ENCODE peak calls at places on chromosomes 3 and 15, in five cellular contexts. U is breast epithelium, H is A549, W is tibial nerve, Y is ovary. G is an unnamed sample. For H3K4me1, the result is how much of the 10 kb centered on the place peaks cover.

GRCh38 chr3:118863731-118864322 is 170.8 kb downstream of the IGSF11 start:
- DNase-seq in Y (no peak), W (no peak), H (no peak), U (no peak), G (no peak)

GRCh38 chr3:141056716-141057115 is 5.6 kb downstream of the SPSB4 start:
- DNase-seq in W (no peak), H (no peak), U (no peak), Y (no peak), G (no peak)

GRCh38 chr3:179694731-179695130 is 41.9 kb downstream of the USP13 start:
- DNase-seq in W (no peak), H (no peak), Y (no peak), U (no peak), G (no peak)

GRCh38 chr15:35857812-35858211 is 311.8 kb upstream of the DPH6 start:
- DNase-seq in U (no peak), W (no peak), Y (no peak), H (no peak), G (no peak)

GRCh38 chr3:33467786-33468185 is 27.6 kb upstream of the UBP1 start:
- DNase-seq in Y (no peak), U (no peak), W (no peak), H (no peak), G (no peak)

GRCh38 chr3:116314476-116314875 is 130.8 kb downstream of the LSAMP start:
- DNase-seq in U (no peak), H (no peak), Y (no peak), W (no peak), G (no peak)

GRCh38 chr3:37243811-37244748 is 69.7 kb upstream of the LRRFIP2 start:
- DNase-seq in W (peak), Y (peak), U (peak), H (peak), G (peak)

GRCh38 chr15:65386886-65387285 is 9.1 kb upstream of the IGDCC3 start:
- DNase-seq in U (no peak), W (no peak), Y (no peak), H (no peak), G (no peak)

GRCh38 chr3:53846134-53846850 is at the start of the genes CHDH and IL17RB:
- DNase-seq in Y (peak), U (peak), H (peak), W (no peak), G (peak)

GRCh38 chr3:8438507-8439079 is 63.0 kb upstream of the LMCD1 start:
- DNase-seq in W (no peak), H (no peak), U (no peak), Y (no peak), G (peak)

GRCh38 chr15:74956648-74957300 is at the start of gene RPP25:
- DNase-seq in W (peak), H (peak), Y (peak), U (peak), G (peak)

GRCh38 chr3:108159865-108160264 is 62.4 kb downstream of the IFT57 start:
- DNase-seq in Y (no peak), W (no peak), U (no peak), H (no peak), G (no peak)

GRCh38 chr15:67359431-67360082 is 105.0 kb downstream of the IQCH start:
- DNase-seq in U (no peak), Y (no peak), W (no peak), H (no peak), G (peak)

GRCh38 chr3:187939891-187940290 is 194.6 kb upstream of the BCL6 start:
- DNase-seq in U (no peak), W (no peak), H (no peak), Y (no peak), G (no peak)

GRCh38 chr15:40229316-40229715 is 9.5 kb upstream of the PAK6 start:
- DNase-seq in H (no peak), Y (no peak), W (no peak), U (no peak), G (no peak)

GRCh38 chr3:127289646-127290575 is 2.1 kb upstream of the PRR20G start:
- DNase-seq in Y (no peak), U (no peak), W (no peak), H (no peak), G (no peak)

GRCh38 chr15:29795610-29796009 is 26.7 kb downstream of the TJP1 start:
- DNase-seq in W (no peak), H (no peak), U (no peak), Y (no peak), G (no peak)

GRCh38 chr3:44058022-44058867 is 183.4 kb upstream of the TOPAZ1 start:
- DNase-seq in Y (no peak), H (no peak), W (no peak), U (no peak), G (no peak)

GRCh38 chr3:70186221-70186620 is 126.2 kb downstream of the MDFIC2 start:
- DNase-seq in Y (no peak), U (no peak), W (no peak), H (no peak), G (no peak)

GRCh38 chr3:18890459-18890858 is 257.9 kb upstream of the KCNH8 start:
- DNase-seq in H (no peak), W (no peak), Y (no peak), U (no peak), G (no peak)

GRCh38 chr3:12188681-12189287 is 30.1 kb upstream of the TIMP4 start:
- DNase-seq in U (no peak), H (no peak), Y (no peak), W (no peak), G (no peak)

GRCh38 chr3:142888099-142888483 is 792 bp downstream of the PCOLCE2 start:
- DNase-seq in H (peak), W (peak), Y (no peak), U (no peak), G (peak)

GRCh38 chr3:115699741-115700140 is 76.4 kb downstream of the GAP43 start:
- DNase-seq in U (no peak), Y (no peak), W (no peak), H (no peak), G (no peak)

GRCh38 chr3:100880072-100880471 is 113.1 kb downstream of the ABI3BP start:
- DNase-seq in Y (no peak), W (no peak), U (no peak), H (no peak), G (no peak)

GRCh38 chr3:148998715-148999413 is 7.5 kb downstream of the GYG1 start:
- DNase-seq in W (no peak), U (no peak), Y (no peak), H (no peak), G (no peak)

GRCh38 chr15:57069423-57069822 is 151.0 kb downstream of the TCF12 start:
- DNase-seq in Y (no peak), H (no peak), U (no peak), W (no peak), G (no peak)

GRCh38 chr3:119376758-119377157 is 82.6 kb downstream of the ARHGAP31 start:
- DNase-seq in U (no peak), H (no peak), W (no peak), Y (no peak), G (no peak)

GRCh38 chr3:171459942-171460225 is 321 bp downstream of the TNIK start:
- DNase-seq in U (no peak), W (no peak), Y (no peak), H (no peak), G (peak)

GRCh38 chr3:112799946-112800345 is 46.7 kb downstream of the CD200R1L start:
- DNase-seq in Y (no peak), W (no peak), H (no peak), U (no peak), G (no peak)

GRCh38 chr3:100709840-100710235 is 544 bp downstream of the TFG start:
- DNase-seq in W (no peak), Y (peak), H (peak), U (no peak), G (peak)

GRCh38 chr3:26293351-26293750 is 329.2 kb upstream of the LRRC3B start:
- DNase-seq in U (no peak), W (no peak), Y (no peak), H (no peak), G (no peak)

GRCh38 chr3:153165211-153165815 is 3.3 kb downstream of the RAP2B start:
- DNase-seq in H (no peak), Y (no peak), W (no peak), U (no peak), G (no peak)

GRCh38 chr3:55912880-55913279 is 425.8 kb upstream of the WNT5A start:
- DNase-seq in Y (no peak), H (no peak), U (no peak), W (no peak), G (no peak)

GRCh38 chr3:14837864-14838263 is 19.1 kb downstream of the FGD5 start:
- DNase-seq in W (no peak), U (no peak), Y (no peak), H (no peak), G (no peak)

GRCh38 chr3:14839236-14839635 is 20.5 kb downstream of the FGD5 start:
- DNase-seq in W (no peak), U (no peak), H (no peak), Y (no peak), G (no peak)

GRCh38 chr3:14836049-14836468 is 17.3 kb downstream of the FGD5 start:
- DNase-seq in W (peak), H (no peak), U (no peak), Y (peak), G (peak)

GRCh38 chr3:14834807-14835466 is 16.2 kb downstream of the FGD5 start:
- DNase-seq in W (no peak), Y (no peak), U (no peak), H (no peak), G (no peak)

GRCh38 chr3:14837188-14837587 is 18.4 kb downstream of the FGD5 start:
- DNase-seq in H (no peak), U (no peak), Y (no peak), W (no peak), G (no peak)
- H3K4me1 ChIP-seq in H (under half), U (under half), Y (under half), W (under half), G (under half)

DNA sequence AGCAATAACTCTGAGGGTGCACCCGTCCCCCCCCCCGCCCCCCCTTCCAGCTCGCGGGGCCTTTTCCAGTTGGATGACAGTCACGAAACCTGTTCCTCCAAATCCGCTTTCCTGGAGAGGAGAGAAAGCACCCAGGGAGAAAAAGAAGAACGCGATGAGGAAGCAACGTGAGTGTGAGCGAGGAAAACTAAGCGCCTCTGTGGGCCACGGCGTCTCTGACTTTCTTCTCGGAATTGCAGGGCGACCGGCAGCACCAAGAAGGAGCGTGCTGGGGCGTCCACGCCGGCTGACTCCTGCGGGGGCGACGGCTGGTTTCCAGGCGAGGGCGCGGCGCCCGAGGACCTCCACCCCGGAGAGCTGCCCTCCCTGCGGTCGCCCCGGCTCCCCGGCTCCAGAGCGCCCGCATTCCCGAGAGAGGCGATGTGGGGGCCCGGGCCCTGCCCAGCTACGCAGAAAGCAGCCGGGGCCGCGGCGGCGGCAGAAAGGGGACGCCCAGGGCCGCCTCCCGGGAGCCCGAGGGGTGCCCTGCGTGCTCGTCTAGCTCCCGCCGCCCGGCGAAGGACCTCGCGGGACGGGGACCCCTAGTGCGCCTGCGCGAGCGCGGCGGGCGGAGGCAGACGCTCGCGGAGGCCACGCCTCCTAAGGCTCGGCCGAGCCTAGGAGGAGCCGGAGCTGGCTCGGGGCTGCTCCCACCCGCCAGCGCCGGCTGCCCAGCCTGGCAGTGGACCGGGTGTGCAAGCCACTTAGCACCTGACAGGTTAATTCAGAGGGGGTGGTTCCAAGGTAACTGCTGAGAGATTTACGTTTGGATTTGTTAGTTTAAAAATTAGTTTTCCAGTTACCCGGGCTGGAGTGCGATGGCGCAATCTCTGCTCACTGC is 15.3 kb upstream of the ADIPOQ start:
- DNase-seq in H (peak), U (peak), Y (peak), W (peak), G (peak)
- TF ChIP-seq POLR2A in H (peak), U (no peak), Y (no peak), W (peak), G (peak)

GRCh38 chr3:16916840-16917239 is 32.1 kb downstream of the PLCL2 start:
- DNase-seq in Y (no peak), H (no peak), U (no peak), W (no peak), G (no peak)
- H3K4me1 ChIP-seq in Y (under half), H (under half), U (under half), W (under half), G (under half)

DNA sequence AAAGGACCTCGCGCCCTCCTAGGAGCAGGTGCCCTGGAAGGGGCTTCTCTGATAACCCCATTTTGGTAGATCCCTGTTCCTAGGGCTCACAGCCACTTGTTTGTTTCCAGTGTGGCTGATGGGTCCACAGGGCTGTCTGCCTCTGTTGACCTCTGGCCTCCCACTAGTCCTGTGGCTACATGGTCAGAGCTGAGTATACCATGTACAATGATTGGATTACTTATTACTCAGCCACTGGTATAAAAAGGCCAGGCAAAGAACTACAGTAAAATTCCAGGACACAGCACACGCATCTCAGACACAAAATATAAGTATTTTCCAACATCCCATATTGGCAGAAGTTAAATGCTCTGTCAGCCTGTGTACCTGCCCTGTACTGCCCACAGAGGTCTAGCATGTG is 277.3 kb downstream of the GABRG3 start:
- DNase-seq in Y (no peak), H (no peak), W (no peak), U (no peak), G (no peak)
- TF ChIP-seq POLR2A in Y (no peak), H (no peak), W (no peak), U (no peak), G (no peak)

GRCh38 chr15:89122532-89123525 is 34.6 kb downstream of the ABHD2 start:
- DNase-seq in Y (no peak), H (no peak), W (no peak), U (no peak), G (no peak)
- H3K4me1 ChIP-seq in Y (under half), H (half or more), W (under half), U (under half), G (half or more)

DNA sequence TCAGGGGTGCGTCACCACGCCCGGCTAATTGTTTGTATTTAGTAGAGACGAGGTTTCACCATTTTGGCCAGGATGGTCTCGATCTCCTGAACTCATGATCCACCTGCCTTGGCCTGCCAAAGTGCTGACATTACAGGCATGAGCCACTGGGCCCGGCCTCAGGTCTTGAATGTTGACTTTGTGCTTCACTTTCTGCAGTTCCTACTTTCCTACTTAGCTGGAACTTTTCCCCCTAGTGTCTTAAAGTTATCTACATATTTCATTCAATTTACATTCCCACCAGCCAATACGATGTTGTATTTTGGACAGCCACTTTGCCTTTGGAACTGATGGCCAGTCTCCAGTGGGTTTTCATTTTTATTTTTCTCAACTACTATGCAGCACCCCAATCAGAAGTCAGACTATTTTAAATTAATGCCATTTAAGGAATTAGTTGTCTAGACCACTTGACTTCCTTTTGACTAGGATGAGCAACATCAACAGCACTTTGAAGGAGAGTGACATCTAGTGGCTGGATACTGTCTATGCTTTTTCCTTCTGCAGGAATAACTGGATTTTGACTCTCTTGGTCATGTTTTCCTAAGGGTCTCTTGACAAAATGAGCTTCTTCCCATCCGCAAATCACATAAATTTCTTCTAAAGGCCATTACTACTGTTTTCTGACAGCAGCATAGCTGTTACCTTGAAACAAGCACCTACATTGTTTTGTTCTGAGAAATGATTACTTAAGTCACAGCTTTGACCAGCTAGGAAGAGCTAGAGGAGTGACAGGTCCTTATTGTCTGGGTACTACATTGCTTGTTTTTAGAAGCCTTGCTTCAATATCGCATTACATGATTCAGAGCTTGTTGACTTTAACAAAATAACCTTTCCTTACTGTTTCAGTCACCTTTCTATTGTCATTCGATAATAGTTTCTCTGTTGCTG is 140.2 kb downstream of the ITPR1 start:
- DNase-seq in Y (no peak), W (peak), H (peak), U (no peak), G (no peak)
- TF ChIP-seq POLR2A in Y (no peak), W (no peak), H (no peak), U (no peak), G (no peak)

GRCh38 chr15:31265871-31266711 is 60.5 kb upstream of the KLF13 start:
- DNase-seq in Y (no peak), W (peak), U (peak), H (no peak), G (peak)
- H3K4me1 ChIP-seq in Y (under half), W (under half), U (under half), H (under half), G (under half)

G was measured in body of pancreas.